ENCODE peak calls at places on chromosomes 6 and 20, in seven cellular contexts. D, Q, R, Z, F, A and G are unnamed samples.

GRCh38 chr6:35485402-35485877 is 11.4 kb downstream of the TEAD3 start:
- DNase-seq in R (peak; percentile 68), A (peak; percentile 77), Q (no peak), F (no peak), Z (no peak), D (peak; percentile 58), G (peak; percentile 81)

GRCh38 chr20:6269163-6269873 is 146.5 kb upstream of the FERMT1 start:
- DNase-seq in D (no peak), A (no peak), Q (no peak), R (peak; percentile 2), Z (no peak), F (no peak), G (no peak)

GRCh38 chr20:61762886-61763739 is 302.6 kb downstream of the TAF4 start:
- DNase-seq in Z (peak; percentile 70), R (no peak), D (no peak), A (no peak), F (no peak), Q (no peak), G (no peak)

GRCh38 chr20:53915459-53916172 is 154.8 kb downstream of the BCAS1 start:
- DNase-seq in R (peak; percentile 95), A (peak; percentile 99), D (peak; percentile 95), F (peak; percentile 96), Z (peak; percentile 97), Q (peak; percentile 92), G (peak; percentile 100)

GRCh38 chr6:79420054-79420453 is 117.2 kb downstream of the LCA5 start:
- DNase-seq in R (no peak), D (no peak), Q (no peak), A (no peak), F (peak; percentile 80), Z (no peak), G (no peak)

GRCh38 chr6:54970337-54970736 is 123.8 kb downstream of the FAM83B start:
- DNase-seq in D (no peak), A (no peak), Z (no peak), Q (no peak), R (no peak), F (no peak), G (no peak)

GRCh38 chr20:30168025-30168799 is 1089.3 kb upstream of the DEFB115 start:
- DNase-seq in F (no peak), D (no peak), Q (no peak), R (no peak), Z (peak; percentile 75), A (no peak), G (peak; percentile 21)

GRCh38 chr6:122653094-122653493 is 42.9 kb downstream of the PKIB start:
- DNase-seq in Z (no peak), Q (no peak), R (no peak), A (no peak), F (no peak), D (no peak), G (no peak)

GRCh38 chr20:824490-824889 is 9.0 kb upstream of the FAM110A start:
- DNase-seq in Q (no peak), R (no peak), F (no peak), D (no peak), A (no peak), Z (no peak), G (no peak)

GRCh38 chr6:10837997-10838793 is at the start of gene MAK:
- DNase-seq in Q (peak; percentile 80), F (peak; percentile 90), D (peak; percentile 89), A (peak; percentile 88), Z (peak; percentile 95), R (peak; percentile 84), G (peak; percentile 89)

GRCh38 chr20:46720776-46721425 is 11.5 kb downstream of the SLC2A10 start:
- DNase-seq in R (no peak), D (no peak), Q (no peak), A (no peak), F (no peak), Z (no peak), G (no peak)

GRCh38 chr6:99350573-99350972 is 1.1 kb upstream of the FAXC start:
- DNase-seq in Z (no peak), R (no peak), D (no peak), Q (no peak), F (no peak), A (no peak), G (peak; percentile 22)

GRCh38 chr20:36273414-36274247 is 32.5 kb upstream of the DLGAP4 start:
- DNase-seq in R (peak; percentile 28), F (peak; percentile 26), D (no peak), Q (peak; percentile 28), A (no peak), Z (no peak), G (no peak)

GRCh38 chr6:156686429-156686939 is 90.7 kb upstream of the ARID1B start:
- DNase-seq in Q (peak; percentile 50), D (no peak), F (peak; percentile 81), Z (no peak), A (peak; percentile 51), R (peak; percentile 67), G (no peak)

GRCh38 chr6:155709262-155709661 is 253.6 kb upstream of the NOX3 start:
- DNase-seq in F (no peak), D (no peak), Z (no peak), R (no peak), A (no peak), Q (no peak), G (no peak)

GRCh38 chr6:22112490-22112889 is 184.3 kb downstream of the PRL start:
- DNase-seq in Q (peak; percentile 18), Z (no peak), A (no peak), R (peak; percentile 80), D (no peak), F (peak; percentile 64), G (no peak)

DNA sequence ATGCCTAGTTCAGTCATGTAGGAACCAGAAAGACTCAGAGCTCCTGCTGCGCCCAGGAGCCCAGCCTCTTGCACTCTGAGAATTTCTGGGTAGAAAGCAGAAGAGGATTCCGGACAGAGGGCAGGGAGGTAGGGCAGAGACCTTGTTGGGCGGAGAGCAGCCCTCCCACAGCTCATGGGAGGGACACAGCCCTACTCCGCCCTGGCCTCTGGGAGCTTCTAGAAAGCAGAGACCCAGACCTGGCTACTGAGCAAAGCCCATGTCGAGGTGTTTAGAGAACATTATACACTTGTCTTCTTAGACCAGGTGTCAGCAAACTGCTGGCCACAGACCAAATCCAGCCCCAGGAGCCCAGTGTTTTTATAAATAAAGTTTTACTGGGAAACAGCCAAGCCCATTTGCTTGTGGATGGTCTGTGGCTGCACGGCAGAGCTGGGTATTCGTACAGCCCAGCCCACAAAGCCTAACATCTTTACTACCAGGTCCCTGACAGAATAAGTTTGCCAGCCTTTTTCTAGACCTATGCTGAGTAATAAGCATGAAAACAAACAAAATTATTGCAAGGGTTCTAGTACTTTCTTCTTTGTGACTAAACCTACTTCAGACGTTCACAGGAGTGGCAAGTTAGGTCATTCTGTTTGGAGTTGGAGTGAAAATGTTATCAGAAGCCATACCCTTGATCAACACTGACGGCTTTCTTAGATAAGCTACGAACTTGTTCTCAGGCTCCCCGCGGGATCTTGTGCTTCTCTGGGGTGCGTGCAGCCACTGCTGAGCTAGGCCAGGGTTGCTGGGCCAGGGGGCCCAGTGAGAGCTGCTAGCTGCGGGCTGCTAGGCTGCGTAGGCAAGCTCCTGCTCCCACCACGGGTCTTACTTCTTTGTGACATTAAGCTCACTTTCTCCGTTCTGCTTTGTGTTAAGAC is 235.1 kb upstream of the FOXQ1 start:
- DNase-seq in Z (no peak), F (no peak), A (no peak), Q (no peak), D (no peak), R (no peak), G (peak; percentile 41)
- TF ChIP-seq CTCF in Z (no peak), F (no peak), A (no peak), Q (no peak), D (no peak), R (no peak), G (no peak)

DNA sequence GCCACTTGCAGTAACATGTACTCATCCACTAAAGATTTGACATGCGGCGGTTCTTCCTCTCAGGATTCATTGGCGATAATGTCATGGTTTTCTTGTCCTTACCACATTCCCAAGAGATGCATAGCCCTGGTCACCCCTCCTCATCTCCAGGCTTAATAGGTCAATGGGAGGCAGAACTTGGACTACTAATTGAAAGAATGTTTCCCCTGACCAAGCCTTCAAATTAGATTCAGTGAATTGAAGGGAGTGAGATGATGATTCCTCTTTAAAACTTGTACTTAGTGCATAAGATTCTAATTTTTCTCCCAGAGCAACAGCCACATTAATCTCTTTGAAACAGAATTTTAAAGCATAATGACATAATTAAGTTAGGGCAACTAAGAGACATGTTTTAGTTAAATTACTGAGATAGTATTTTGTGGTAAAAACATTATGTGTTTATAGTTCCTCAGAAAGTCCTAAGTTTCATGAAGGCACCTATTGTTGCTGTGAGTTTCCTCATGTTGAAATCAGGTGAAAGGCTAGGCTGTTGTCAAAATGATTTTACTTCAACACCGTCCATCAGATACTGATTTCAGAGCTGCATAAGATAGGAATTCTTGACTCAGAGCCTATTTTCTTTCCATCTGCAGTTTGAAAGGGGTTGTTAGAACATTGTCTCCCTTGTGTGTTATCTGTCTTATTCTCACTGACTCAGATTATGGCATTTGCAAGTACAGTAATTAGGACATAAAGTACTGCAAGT is 48.5 kb downstream of the STK4 start:
- DNase-seq in D (no peak), A (no peak), F (no peak), Z (no peak), Q (no peak), R (peak; percentile 87), G (no peak)
- H3K27ac ChIP-seq in D (peak overlapping the region; percentile 70), A (peak overlapping the region; percentile 61), F (no peak overlapping the region), Z (no peak overlapping the region), Q (no peak overlapping the region), R (no peak overlapping the region), G (no peak overlapping the region)

DNA sequence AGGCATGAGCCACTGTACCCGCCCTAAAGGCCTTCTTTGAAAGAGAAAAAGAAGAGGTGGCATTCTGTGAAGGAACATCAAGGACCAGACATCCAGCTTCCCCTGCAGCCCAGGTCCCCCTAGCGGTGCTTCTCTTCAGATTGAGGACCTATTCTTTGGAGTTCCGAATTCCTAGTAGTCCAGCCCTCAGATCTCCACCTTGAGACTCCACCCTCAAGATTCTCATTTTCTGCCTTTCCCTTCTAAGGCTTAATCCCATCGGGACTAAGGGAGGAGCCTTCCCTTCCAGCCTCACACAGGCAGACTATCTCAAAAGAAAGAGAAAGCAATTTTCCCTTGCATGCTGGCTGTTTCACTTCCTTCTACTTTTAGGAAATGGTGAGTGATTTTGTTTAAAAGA is 32.5 kb downstream of the MUC22 start:
- DNase-seq in D (peak; percentile 73), F (peak; percentile 38), Z (no peak), Q (peak; percentile 49), R (peak; percentile 70), A (peak; percentile 26), G (peak; percentile 35)
- TF ChIP-seq CTCF in D (peak; percentile 27), F (peak; percentile 69), Z (no peak), Q (peak; percentile 40), R (peak; percentile 66), A (peak; percentile 24), G (peak; percentile 30)

GRCh38 chr20:16898433-16898832 is 150.3 kb downstream of the OTOR start:
- DNase-seq in Z (no peak), A (no peak), D (no peak), R (no peak), F (no peak), Q (no peak), G (no peak)
- H3K27ac ChIP-seq in Z (no peak overlapping the region), A (no peak overlapping the region), D (no peak overlapping the region), R (no peak overlapping the region), F (no peak overlapping the region), Q (no peak overlapping the region), G (no peak overlapping the region)

DNA sequence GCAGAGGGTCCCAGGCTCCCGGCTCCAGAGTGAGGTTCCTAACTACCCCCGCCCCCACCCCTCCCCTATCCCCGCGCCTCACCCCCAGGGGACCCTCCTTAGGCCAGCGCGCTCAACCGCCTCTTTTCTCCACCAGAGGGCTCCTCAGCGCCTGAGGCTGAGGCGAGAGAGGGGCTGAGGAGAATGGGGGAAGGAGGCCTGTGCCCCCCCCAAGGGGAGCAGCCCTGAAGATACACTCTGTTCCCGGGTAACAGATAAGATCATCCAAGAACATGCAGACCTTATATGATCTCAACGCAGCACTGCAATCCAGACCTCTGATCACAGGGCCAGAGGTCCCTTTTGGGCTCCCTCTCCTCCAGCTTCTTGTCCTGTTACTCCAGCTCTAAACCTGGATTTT is 43.3 kb upstream of the MRPS10 start:
- DNase-seq in R (peak; percentile 40), Q (peak; percentile 52), Z (no peak), A (peak; percentile 28), F (no peak), D (no peak), G (no peak)
- TF ChIP-seq CTCF in R (peak; percentile 59), Q (peak; percentile 61), Z (no peak), A (peak; percentile 54), F (peak; percentile 56), D (peak; percentile 4), G (peak; percentile 40)